ENCODE peak calls at places on chromosomes 11 and 22, in six cellular contexts. One of them, this sample, is unnamed.

GRCh38 chr11:135002236-135002635 is 590.2 kb upstream of the B3GAT1 start:
- DNase-seq in NCI-H1417 treated with DMSO at 0.1 percent for 48 hours: no peak
- DNase-seq in left kidney: peak; percentile 96
- DNase-seq in CD8-positive, alpha-beta memory T cell: no peak
- DNase-seq in activated T-cell treated with anti-CD3 and anti-CD28 coated beads, Interleukin-2, amount 50 U/mL, for 4 hours: no peak
- DNase-seq in T follicular helper cell: no peak
- DNase-seq in this sample: no peak

GRCh38 chr11:117481036-117481435 is 153.4 kb downstream of the CEP164 start:
- DNase-seq in NCI-H1417 treated with DMSO at 0.1 percent for 48 hours: no peak
- DNase-seq in left kidney: no peak
- DNase-seq in CD8-positive, alpha-beta memory T cell: no peak
- DNase-seq in activated T-cell treated with anti-CD3 and anti-CD28 coated beads, Interleukin-2, amount 50 U/mL, for 4 hours: no peak
- DNase-seq in T follicular helper cell: no peak
- DNase-seq in this sample: no peak

GRCh38 chr22:44107341-44107740 is 73.4 kb upstream of the PARVG start:
- DNase-seq in NCI-H1417 treated with DMSO at 0.1 percent for 48 hours: no peak
- DNase-seq in left kidney: no peak
- DNase-seq in CD8-positive, alpha-beta memory T cell: no peak
- DNase-seq in activated T-cell treated with anti-CD3 and anti-CD28 coated beads, Interleukin-2, amount 50 U/mL, for 4 hours: no peak
- DNase-seq in T follicular helper cell: no peak
- DNase-seq in this sample: no peak

GRCh38 chr11:131914299-131914902 is 544.0 kb downstream of the NTM start:
- DNase-seq in NCI-H1417 treated with DMSO at 0.1 percent for 48 hours: no peak
- DNase-seq in left kidney: no peak
- DNase-seq in CD8-positive, alpha-beta memory T cell: no peak
- DNase-seq in activated T-cell treated with anti-CD3 and anti-CD28 coated beads, Interleukin-2, amount 50 U/mL, for 4 hours: no peak
- DNase-seq in T follicular helper cell: no peak
- DNase-seq in this sample: no peak

GRCh38 chr11:69674267-69674885 is 777 bp downstream of the LTO1 start:
- DNase-seq in NCI-H1417 treated with DMSO at 0.1 percent for 48 hours: no peak
- DNase-seq in left kidney: no peak
- DNase-seq in CD8-positive, alpha-beta memory T cell: peak; percentile 2
- DNase-seq in activated T-cell treated with anti-CD3 and anti-CD28 coated beads, Interleukin-2, amount 50 U/mL, for 4 hours: peak; percentile 22
- DNase-seq in T follicular helper cell: no peak
- DNase-seq in this sample: no peak

GRCh38 chr22:39135092-39135896 is 17.2 kb downstream of the CBX7 start:
- DNase-seq in NCI-H1417 treated with DMSO at 0.1 percent for 48 hours: no peak
- DNase-seq in left kidney: peak; percentile 86
- DNase-seq in CD8-positive, alpha-beta memory T cell: no peak
- DNase-seq in activated T-cell treated with anti-CD3 and anti-CD28 coated beads, Interleukin-2, amount 50 U/mL, for 4 hours: peak; percentile 36
- DNase-seq in T follicular helper cell: no peak
- DNase-seq in this sample: peak; percentile 10

GRCh38 chr11:93169950-93170561 is 27.7 kb downstream of the SLC36A4 start:
- DNase-seq in NCI-H1417 treated with DMSO at 0.1 percent for 48 hours: no peak
- DNase-seq in left kidney: peak; percentile 45
- DNase-seq in CD8-positive, alpha-beta memory T cell: no peak
- DNase-seq in activated T-cell treated with anti-CD3 and anti-CD28 coated beads, Interleukin-2, amount 50 U/mL, for 4 hours: no peak
- DNase-seq in T follicular helper cell: no peak
- DNase-seq in this sample: no peak

GRCh38 chr11:123943738-123944137 is at the start of gene OR6T1:
- DNase-seq in NCI-H1417 treated with DMSO at 0.1 percent for 48 hours: no peak
- DNase-seq in left kidney: no peak
- DNase-seq in CD8-positive, alpha-beta memory T cell: no peak
- DNase-seq in activated T-cell treated with anti-CD3 and anti-CD28 coated beads, Interleukin-2, amount 50 U/mL, for 4 hours: no peak
- DNase-seq in T follicular helper cell: no peak
- DNase-seq in this sample: no peak

GRCh38 chr11:117795726-117796455 is 1.1 kb downstream of the DSCAML1 start:
- DNase-seq in NCI-H1417 treated with DMSO at 0.1 percent for 48 hours: no peak
- DNase-seq in left kidney: peak; percentile 64
- DNase-seq in CD8-positive, alpha-beta memory T cell: no peak
- DNase-seq in activated T-cell treated with anti-CD3 and anti-CD28 coated beads, Interleukin-2, amount 50 U/mL, for 4 hours: no peak
- DNase-seq in T follicular helper cell: no peak
- DNase-seq in this sample: no peak

GRCh38 chr11:68684385-68685356 is at the start of gene GAL:
- DNase-seq in NCI-H1417 treated with DMSO at 0.1 percent for 48 hours: no peak
- DNase-seq in left kidney: peak; percentile 80
- DNase-seq in CD8-positive, alpha-beta memory T cell: no peak
- DNase-seq in activated T-cell treated with anti-CD3 and anti-CD28 coated beads, Interleukin-2, amount 50 U/mL, for 4 hours: no peak
- DNase-seq in T follicular helper cell: no peak
- DNase-seq in this sample: no peak

GRCh38 chr11:12695878-12696277 is 21.7 kb downstream of the TEAD1 start:
- DNase-seq in NCI-H1417 treated with DMSO at 0.1 percent for 48 hours: no peak
- DNase-seq in left kidney: peak; percentile 68
- DNase-seq in CD8-positive, alpha-beta memory T cell: no peak
- DNase-seq in activated T-cell treated with anti-CD3 and anti-CD28 coated beads, Interleukin-2, amount 50 U/mL, for 4 hours: no peak
- DNase-seq in T follicular helper cell: no peak
- DNase-seq in this sample: no peak

GRCh38 chr22:40728731-40729189 is 49.5 kb downstream of the MCHR1 start:
- DNase-seq in NCI-H1417 treated with DMSO at 0.1 percent for 48 hours: no peak
- DNase-seq in left kidney: peak; percentile 92
- DNase-seq in CD8-positive, alpha-beta memory T cell: peak; percentile 28
- DNase-seq in activated T-cell treated with anti-CD3 and anti-CD28 coated beads, Interleukin-2, amount 50 U/mL, for 4 hours: peak; percentile 45
- DNase-seq in T follicular helper cell: peak; percentile 71
- DNase-seq in this sample: peak; percentile 29

GRCh38 chr11:19560156-19560555 is 152.5 kb upstream of the NAV2 start:
- DNase-seq in NCI-H1417 treated with DMSO at 0.1 percent for 48 hours: no peak
- DNase-seq in left kidney: no peak
- DNase-seq in CD8-positive, alpha-beta memory T cell: no peak
- DNase-seq in activated T-cell treated with anti-CD3 and anti-CD28 coated beads, Interleukin-2, amount 50 U/mL, for 4 hours: no peak
- DNase-seq in T follicular helper cell: no peak
- DNase-seq in this sample: no peak

GRCh38 chr11:16606784-16607674 is 131.4 kb upstream of the C11orf58 start:
- DNase-seq in NCI-H1417 treated with DMSO at 0.1 percent for 48 hours: no peak
- DNase-seq in left kidney: peak; percentile 86
- DNase-seq in CD8-positive, alpha-beta memory T cell: no peak
- DNase-seq in activated T-cell treated with anti-CD3 and anti-CD28 coated beads, Interleukin-2, amount 50 U/mL, for 4 hours: no peak
- DNase-seq in T follicular helper cell: no peak
- DNase-seq in this sample: no peak

GRCh38 chr22:40247976-40248375 is 70.3 kb downstream of the TNRC6B start:
- DNase-seq in NCI-H1417 treated with DMSO at 0.1 percent for 48 hours: no peak
- DNase-seq in left kidney: no peak
- DNase-seq in CD8-positive, alpha-beta memory T cell: peak; percentile 52
- DNase-seq in activated T-cell treated with anti-CD3 and anti-CD28 coated beads, Interleukin-2, amount 50 U/mL, for 4 hours: peak; percentile 22
- DNase-seq in T follicular helper cell: peak; percentile 44
- DNase-seq in this sample: peak; percentile 7

GRCh38 chr11:61482513-61482912 is 26.0 kb upstream of the LRRC10B start:
- DNase-seq in NCI-H1417 treated with DMSO at 0.1 percent for 48 hours: no peak
- DNase-seq in left kidney: peak; percentile 50
- DNase-seq in CD8-positive, alpha-beta memory T cell: no peak
- DNase-seq in activated T-cell treated with anti-CD3 and anti-CD28 coated beads, Interleukin-2, amount 50 U/mL, for 4 hours: no peak
- DNase-seq in T follicular helper cell: no peak
- DNase-seq in this sample: no peak

GRCh38 chr11:76889414-76889975 is 28.8 kb downstream of the ACER3 start:
- DNase-seq in NCI-H1417 treated with DMSO at 0.1 percent for 48 hours: no peak
- DNase-seq in left kidney: no peak
- DNase-seq in CD8-positive, alpha-beta memory T cell: no peak
- DNase-seq in activated T-cell treated with anti-CD3 and anti-CD28 coated beads, Interleukin-2, amount 50 U/mL, for 4 hours: no peak
- DNase-seq in T follicular helper cell: no peak
- DNase-seq in this sample: no peak

GRCh38 chr11:133946541-133947297 is 10.0 kb downstream of the IGSF9B start:
- DNase-seq in NCI-H1417 treated with DMSO at 0.1 percent for 48 hours: peak; percentile 27
- DNase-seq in left kidney: peak; percentile 64
- DNase-seq in CD8-positive, alpha-beta memory T cell: peak; percentile 27
- DNase-seq in activated T-cell treated with anti-CD3 and anti-CD28 coated beads, Interleukin-2, amount 50 U/mL, for 4 hours: no peak
- DNase-seq in T follicular helper cell: no peak
- DNase-seq in this sample: no peak

GRCh38 chr11:108117746-108118371 is 3.5 kb upstream of the ACAT1 start:
- DNase-seq in NCI-H1417 treated with DMSO at 0.1 percent for 48 hours: no peak
- DNase-seq in left kidney: peak; percentile 64
- DNase-seq in CD8-positive, alpha-beta memory T cell: no peak
- DNase-seq in activated T-cell treated with anti-CD3 and anti-CD28 coated beads, Interleukin-2, amount 50 U/mL, for 4 hours: no peak
- DNase-seq in T follicular helper cell: no peak
- DNase-seq in this sample: no peak